ENCODE peak calls at places on chromosomes 13 and 19, in nine cellular contexts. L is transverse colon, Z is stomach, M is breast epithelium, D is HCT116, F is H1, Y is endothelial cell of umbilical vein, B is spleen, H is suprapubic skin. T is an unnamed sample.

GRCh38 chr13:67416047-67416925 is 186.2 kb upstream of the PCDH9 start:
- DNase-seq in L (no peak), Z (peak), M (no peak), D (no peak), F (peak), Y (no peak), B (no peak), H (no peak), T (no peak)

GRCh38 chr13:19864018-19864338 is 529 bp upstream of the ZMYM5 start:
- DNase-seq in L (peak), Z (peak), M (peak), D (no peak), F (no peak), Y (peak), B (no peak), H (peak), T (no peak)

GRCh38 chr19:18419699-18420460 is 682 bp downstream of the SSBP4 start:
- DNase-seq in L (peak), Z (no peak), M (no peak), D (no peak), F (no peak), Y (no peak), B (peak), H (peak), T (no peak)

GRCh38 chr13:50149932-50150331 is 134.7 kb downstream of the KCNRG start:
- DNase-seq in L (no peak), Z (peak), M (no peak), D (no peak), F (no peak), Y (peak), B (no peak), H (no peak), T (no peak)

GRCh38 chr13:45092668-45093067 is 27.6 kb upstream of the GTF2F2 start:
- DNase-seq in L (no peak), Z (no peak), M (no peak), D (no peak), F (no peak), Y (no peak), B (no peak), H (no peak), T (no peak)

GRCh38 chr19:18924684-18925213 is 5.2 kb downstream of the DDX49 start:
- DNase-seq in L (no peak), Z (no peak), M (no peak), D (no peak), F (no peak), Y (no peak), B (no peak), H (peak), T (no peak)

GRCh38 chr13:33015791-33016323 is 366 bp upstream of the KL start:
- DNase-seq in L (peak), Z (peak), M (peak), D (no peak), F (peak), Y (no peak), B (peak), H (peak), T (no peak)

GRCh38 chr19:1122972-1123363 is 19.2 kb downstream of the GPX4 start:
- DNase-seq in L (peak), Z (peak), M (no peak), D (peak), F (peak), Y (peak), B (peak), H (no peak), T (no peak)

GRCh38 chr13:36706755-36707154 is 32.9 kb downstream of the SERTM1 start:
- DNase-seq in L (no peak), Z (no peak), M (no peak), D (no peak), F (no peak), Y (no peak), B (no peak), H (no peak), T (no peak)

GRCh38 chr13:76656496-76656895 is 229.7 kb downstream of the KCTD12 start:
- DNase-seq in L (no peak), Z (no peak), M (no peak), D (no peak), F (no peak), Y (no peak), B (no peak), H (no peak), T (no peak)

GRCh38 chr19:7725791-7726190 is 6.1 kb downstream of the CLEC4G start:
- DNase-seq in L (no peak), Z (no peak), M (no peak), D (no peak), F (no peak), Y (no peak), B (no peak), H (no peak), T (no peak)

GRCh38 chr19:1406496-1406817 is 929 bp upstream of the DAZAP1 start:
- DNase-seq in L (peak), Z (no peak), M (no peak), D (no peak), F (no peak), Y (no peak), B (no peak), H (no peak), T (no peak)

GRCh38 chr19:38049105-38049649 is 142.2 kb downstream of the SIPA1L3 start:
- DNase-seq in L (peak), Z (peak), M (no peak), D (no peak), F (no peak), Y (no peak), B (peak), H (no peak), T (no peak)

GRCh38 chr19:49427855-49428546 is 2.8 kb downstream of the GFY start:
- DNase-seq in L (no peak), Z (peak), M (no peak), D (no peak), F (peak), Y (no peak), B (no peak), H (no peak), T (no peak)

GRCh38 chr19:53865918-53866696 is 1.6 kb upstream of the MYADM start:
- DNase-seq in L (peak), Z (peak), M (no peak), D (peak), F (peak), Y (peak), B (peak), H (peak), T (peak)

GRCh38 chr13:62305758-62306157 is 890.1 kb upstream of the PCDH20 start:
- DNase-seq in L (no peak), Z (no peak), M (no peak), D (no peak), F (no peak), Y (no peak), B (no peak), H (no peak), T (no peak)

GRCh38 chr19:5627395-5627904 is 4.6 kb downstream of the SAFB start:
- DNase-seq in L (peak), Z (peak), M (no peak), D (no peak), F (no peak), Y (no peak), B (peak), H (no peak), T (no peak)

GRCh38 chr19:48812094-48812929 is 1.5 kb upstream of the BCAT2 start:
- DNase-seq in L (peak), Z (peak), M (peak), D (no peak), F (peak), Y (peak), B (peak), H (peak), T (no peak)

GRCh38 chr13:99986751-99987150 is 5.2 kb downstream of the ZIC2 start:
- DNase-seq in L (no peak), Z (no peak), M (no peak), D (no peak), F (peak), Y (no peak), B (no peak), H (no peak), T (no peak)

GRCh38 chr19:3963458-3964255 is 7.2 kb downstream of the DAPK3 start:
- DNase-seq in L (no peak), Z (no peak), M (no peak), D (no peak), F (no peak), Y (no peak), B (no peak), H (peak), T (no peak)

GRCh38 chr19:48443262-48443661 is 2.5 kb upstream of the GRWD1 start:
- DNase-seq in L (no peak), Z (peak), M (no peak), D (no peak), F (no peak), Y (no peak), B (peak), H (no peak), T (no peak)

GRCh38 chr13:41546372-41547252 is 89.3 kb downstream of the RGCC start:
- DNase-seq in L (no peak), Z (no peak), M (no peak), D (no peak), F (no peak), Y (no peak), B (no peak), H (no peak), T (no peak)

GRCh38 chr19:7932276-7932929 is 6.5 kb upstream of the CTXN1 start:
- DNase-seq in L (no peak), Z (no peak), M (no peak), D (no peak), F (no peak), Y (no peak), B (no peak), H (no peak), T (no peak)

GRCh38 chr19:39351537-39352037 is 9.4 kb downstream of the SAMD4B start:
- DNase-seq in L (no peak), Z (no peak), M (no peak), D (no peak), F (no peak), Y (no peak), B (no peak), H (no peak), T (no peak)

GRCh38 chr13:21868823-21869222 is 197.9 kb downstream of the FGF9 start:
- DNase-seq in L (no peak), Z (no peak), M (no peak), D (no peak), F (no peak), Y (no peak), B (no peak), H (no peak), T (no peak)

GRCh38 chr13:27927444-27928352 is 7.9 kb downstream of the PDX1 start:
- DNase-seq in L (no peak), Z (no peak), M (no peak), D (no peak), F (no peak), Y (no peak), B (no peak), H (no peak), T (no peak)

GRCh38 chr13:105278797-105279425 is 1256.6 kb downstream of the EFNB2 start:
- DNase-seq in L (no peak), Z (no peak), M (no peak), D (no peak), F (peak), Y (no peak), B (no peak), H (no peak), T (no peak)

GRCh38 chr13:44796597-44797517 is 192.4 kb downstream of the NUFIP1 start:
- DNase-seq in L (no peak), Z (peak), M (no peak), D (no peak), F (no peak), Y (peak), B (no peak), H (no peak), T (no peak)

GRCh38 chr13:25796474-25796873 is 255.3 kb downstream of the SHISA2 start:
- DNase-seq in L (no peak), Z (no peak), M (no peak), D (no peak), F (no peak), Y (no peak), B (no peak), H (no peak), T (no peak)

GRCh38 chr13:79869326-79869725 is 388.4 kb downstream of the NDFIP2 start:
- DNase-seq in L (no peak), Z (no peak), M (no peak), D (no peak), F (no peak), Y (peak), B (no peak), H (no peak), T (no peak)

GRCh38 chr19:7983286-7983950 is 22.0 kb downstream of the ELAVL1 start:
- DNase-seq in L (no peak), Z (no peak), M (no peak), D (no peak), F (no peak), Y (no peak), B (peak), H (no peak), T (no peak)

GRCh38 chr19:31548941-31549340 is 199.7 kb upstream of the TSHZ3 start:
- DNase-seq in L (no peak), Z (no peak), M (no peak), D (no peak), F (no peak), Y (no peak), B (no peak), H (no peak), T (no peak)

GRCh38 chr19:40809358-40810086 is 10.5 kb downstream of the EGLN2 start:
- DNase-seq in L (no peak), Z (no peak), M (no peak), D (no peak), F (no peak), Y (no peak), B (peak), H (no peak), T (no peak)
- TF ChIP-seq POLR2AphosphoS5 in L (no peak), Z (no peak), M (no peak), D (no peak), F (peak), Y (peak), B (peak), H (no peak), T (peak)

DNA sequence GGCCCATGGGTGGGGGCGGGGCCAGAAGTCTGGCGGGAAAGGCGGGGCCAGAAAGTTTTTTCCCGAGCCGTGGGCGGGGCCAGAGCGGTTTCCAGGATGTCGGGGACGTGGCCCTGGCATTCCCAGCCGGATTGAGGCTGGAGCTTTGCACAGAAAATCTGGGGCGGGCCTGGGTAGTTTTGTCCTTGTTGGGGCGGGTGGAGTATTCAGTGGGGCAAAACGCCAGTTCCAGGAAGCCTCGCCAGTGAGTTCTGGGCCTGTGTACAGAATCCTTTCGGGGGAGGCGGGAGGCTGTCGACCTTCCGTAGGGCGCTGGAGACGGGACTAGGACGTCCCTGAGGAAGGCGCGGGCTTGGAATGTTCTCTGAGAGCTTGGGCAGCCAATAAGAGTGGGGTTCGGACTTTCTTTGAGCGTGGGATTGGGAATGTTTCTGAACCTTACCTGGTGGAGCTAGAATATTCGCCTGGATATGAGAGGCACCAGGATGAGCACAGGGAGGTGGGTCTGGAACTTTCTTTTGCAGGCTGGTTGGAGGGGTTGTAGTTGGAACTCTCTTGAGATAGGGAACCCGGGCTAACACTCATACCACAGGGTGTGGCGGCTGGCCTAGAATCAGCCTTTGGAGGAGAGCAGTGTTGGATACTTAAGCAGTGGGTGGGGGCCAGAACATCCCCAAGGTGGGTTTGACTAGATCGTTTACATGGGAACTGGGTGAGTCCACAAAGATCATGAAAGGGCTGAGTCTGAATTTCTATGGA is 1.3 kb downstream of the CCDC9 start:
- DNase-seq in L (no peak), Z (no peak), M (no peak), D (no peak), F (no peak), Y (no peak), B (peak), H (no peak), T (peak)
- TF ChIP-seq POLR2A in L (peak), Z (no peak), M (peak), D (no peak), F (no peak), Y (peak), B (no peak), H (no peak), T (no peak)

GRCh38 chr19:45076029-45076850 is at the start of gene ZNF296:
- DNase-seq in L (peak), Z (peak), M (peak), D (peak), F (peak), Y (peak), B (peak), H (no peak), T (no peak)
- TF ChIP-seq POLR2AphosphoS5 in L (peak), Z (peak), M (no peak), D (peak), F (peak), Y (peak), B (peak), H (peak), T (peak)

GRCh38 chr19:15779756-15780476 is 7.5 kb upstream of the OR10H5 start:
- DNase-seq in L (peak), Z (peak), M (peak), D (no peak), F (no peak), Y (no peak), B (no peak), H (peak), T (no peak)

GRCh38 chr19:15782211-15782610 is 5.2 kb upstream of the OR10H5 start:
- DNase-seq in L (no peak), Z (no peak), M (no peak), D (no peak), F (no peak), Y (no peak), B (no peak), H (no peak), T (peak)

GRCh38 chr19:15776991-15777787 is 10.3 kb upstream of the OR10H5 start:
- DNase-seq in L (no peak), Z (no peak), M (no peak), D (no peak), F (no peak), Y (no peak), B (no peak), H (no peak), T (peak)

GRCh38 chr19:15781659-15782058 is 5.8 kb upstream of the OR10H5 start:
- DNase-seq in L (no peak), Z (no peak), M (no peak), D (no peak), F (no peak), Y (no peak), B (no peak), H (no peak), T (peak)

GRCh38 chr19:15780595-15781418 is 6.7 kb upstream of the OR10H5 start:
- DNase-seq in L (peak), Z (no peak), M (no peak), D (no peak), F (no peak), Y (no peak), B (no peak), H (no peak), T (peak)
- TF ChIP-seq POLR2A in L (no peak), Z (no peak), M (no peak), D (no peak), F (no peak), Y (no peak), B (no peak), H (no peak), T (no peak)

DNA sequence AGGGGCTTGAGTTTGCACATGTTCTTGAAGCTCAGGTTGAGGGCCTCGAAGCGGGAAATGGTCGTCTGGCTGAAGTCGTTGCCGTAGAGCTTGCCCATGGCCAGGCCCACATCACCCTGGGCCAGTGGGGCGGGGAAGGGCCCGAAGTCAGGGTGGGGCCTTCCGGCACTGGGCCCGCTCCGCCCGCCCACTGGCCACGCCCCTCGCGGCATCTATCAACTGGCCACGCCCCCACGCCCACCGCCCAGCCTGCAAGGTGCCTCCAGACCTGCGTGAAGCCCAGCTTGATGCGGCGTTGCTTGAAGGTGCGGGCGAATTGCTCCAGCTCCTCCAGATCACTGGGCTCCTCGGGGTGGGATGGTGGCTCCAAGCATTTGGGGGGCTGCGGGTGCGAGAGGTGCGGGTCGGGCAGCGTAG is 19.9 kb downstream of the ZNF574 start:
- DNase-seq in L (no peak), Z (no peak), M (no peak), D (no peak), F (peak), Y (no peak), B (no peak), H (no peak), T (no peak)
- TF ChIP-seq POLR2AphosphoS5 in L (no peak), Z (no peak), M (no peak), D (no peak), F (no peak), Y (no peak), B (no peak), H (no peak), T (no peak)

DNA sequence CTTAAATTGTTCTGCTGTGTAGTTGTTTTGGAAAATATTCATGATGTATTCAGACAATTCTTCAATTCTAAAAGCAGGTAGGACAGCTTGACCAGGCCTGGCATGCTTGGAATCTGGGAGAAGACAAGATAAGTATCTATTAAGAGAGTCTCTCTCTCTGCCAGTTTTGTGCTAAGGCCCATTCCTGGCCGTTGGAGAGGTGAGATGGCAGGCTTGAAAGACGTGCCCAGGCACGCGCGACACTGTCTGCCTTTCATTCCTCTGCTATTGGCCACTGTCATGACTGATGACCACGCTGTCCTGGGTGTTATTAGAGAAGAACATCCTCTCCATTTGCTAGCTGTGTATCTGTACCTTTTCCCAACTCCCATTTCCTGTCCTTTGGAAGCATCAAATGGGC is 90.3 kb downstream of the LHFPL6 start:
- DNase-seq in L (no peak), Z (no peak), M (no peak), D (no peak), F (no peak), Y (no peak), B (no peak), H (no peak), T (no peak)
- TF ChIP-seq POLR2A in L (no peak), Z (no peak), M (no peak), D (no peak), F (no peak), Y (no peak), B (no peak), H (no peak), T (no peak)

DNA sequence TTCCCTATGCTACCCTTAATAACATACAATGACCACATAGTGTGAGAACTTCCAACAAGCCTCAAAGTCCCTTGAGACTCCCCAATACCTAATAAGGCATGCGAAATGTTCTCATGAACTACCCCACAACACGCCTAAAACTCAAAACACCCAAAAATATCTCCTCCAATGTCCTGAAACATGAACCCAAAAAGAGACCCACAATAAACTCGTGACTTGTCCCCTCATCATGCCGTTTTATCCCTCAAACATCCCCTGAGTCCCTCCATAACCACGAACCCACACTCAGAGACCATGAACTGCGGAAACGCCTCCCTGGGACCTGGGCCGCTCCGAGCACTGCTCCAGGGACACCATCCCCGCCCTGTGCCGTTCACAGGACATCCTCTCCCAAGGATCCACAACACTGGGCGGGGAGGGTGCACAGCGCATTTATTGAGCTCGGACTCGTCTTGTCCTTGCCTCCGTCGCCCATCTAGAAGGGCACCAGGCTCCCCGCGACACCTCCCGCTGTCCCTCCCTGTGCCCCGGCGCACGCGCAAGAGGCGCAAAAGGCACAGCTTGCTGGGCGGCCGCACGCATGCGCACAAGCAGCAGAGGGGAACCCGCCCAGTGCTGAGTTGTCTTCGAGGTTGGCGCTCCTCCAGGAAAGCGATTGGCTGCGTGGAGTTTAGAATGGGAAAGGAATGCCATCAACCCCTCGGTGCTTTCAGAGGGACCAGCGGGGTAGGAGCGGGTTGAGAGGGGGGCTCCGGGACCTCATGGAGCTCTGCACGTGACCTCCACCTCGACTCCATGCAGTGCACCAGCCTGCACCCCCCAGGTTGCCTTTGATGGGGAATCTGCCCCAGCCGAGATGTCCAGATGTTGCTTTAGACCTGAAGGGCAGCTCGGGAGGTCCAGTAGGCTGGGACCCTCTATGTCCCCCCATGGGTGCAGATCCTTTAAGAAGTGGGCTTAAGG is 8.8 kb downstream of the FXYD3 start:
- DNase-seq in L (peak), Z (peak), M (peak), D (peak), F (no peak), Y (peak), B (peak), H (peak), T (peak)
- TF ChIP-seq POLR2AphosphoS5 in L (peak), Z (peak), M (peak), D (peak), F (no peak), Y (peak), B (peak), H (no peak), T (peak)